ENCODE peak calls at places on chromosomes 1 and 21, in six cellular contexts. I, P, X, O, M and H are unnamed samples.

GRCh38 chr1:230849451-230850194 is 18.7 kb downstream of the C1orf198 start:
- DNase-seq in X (peak), M (no peak), O (peak), I (no peak), P (peak), H (no peak)

GRCh38 chr1:163668472-163668871 is 346.7 kb downstream of the NUF2 start:
- DNase-seq in I (no peak), P (no peak), M (no peak), O (no peak), X (no peak), H (no peak)

GRCh38 chr1:65264197-65264929 is 45.0 kb upstream of the DNAJC6 start:
- DNase-seq in M (peak), O (no peak), I (no peak), P (no peak), X (peak), H (no peak)

GRCh38 chr1:151881479-151881878 is 27.8 kb downstream of the THEM4 start:
- DNase-seq in M (no peak), P (no peak), X (no peak), I (no peak), O (no peak), H (no peak)

GRCh38 chr1:230808268-230808872 is 60.0 kb downstream of the C1orf198 start:
- DNase-seq in P (peak), X (no peak), O (no peak), M (no peak), I (no peak), H (no peak)

GRCh38 chr1:25891606-25892005 is 14.6 kb downstream of the STMN1 start:
- DNase-seq in M (no peak), P (no peak), I (no peak), O (no peak), X (no peak), H (no peak)

GRCh38 chr1:93722081-93723031 is 40.7 kb upstream of the BCAR3 start:
- DNase-seq in P (no peak), M (peak), I (no peak), X (no peak), O (no peak), H (no peak)

GRCh38 chr1:25724986-25725385 is 75.0 kb upstream of the SELENON start:
- DNase-seq in O (no peak), I (no peak), P (no peak), M (no peak), X (no peak), H (no peak)

GRCh38 chr1:78432016-78432415 is 58.8 kb upstream of the PTGFR start:
- DNase-seq in O (no peak), X (no peak), I (no peak), P (no peak), M (no peak), H (no peak)

GRCh38 chr1:227946624-227947424 is 908 bp downstream of the WNT9A start:
- DNase-seq in X (peak), M (peak), I (no peak), O (no peak), P (peak), H (peak)

GRCh38 chr1:235933483-235934116 is 66.9 kb upstream of the LYST start:
- DNase-seq in X (no peak), M (no peak), P (no peak), I (no peak), O (no peak), H (no peak)

GRCh38 chr1:30679976-30680305 is 43.4 kb downstream of the MATN1 start:
- DNase-seq in P (no peak), I (no peak), X (no peak), O (no peak), M (no peak), H (no peak)

GRCh38 chr1:148296511-148296910 is 144.4 kb upstream of the NBPF11 start:
- DNase-seq in I (no peak), M (no peak), O (no peak), X (no peak), P (no peak), H (no peak)

GRCh38 chr1:30691480-30691879 is 31.9 kb downstream of the MATN1 start:
- DNase-seq in X (no peak), P (no peak), I (no peak), M (no peak), O (no peak), H (no peak)

GRCh38 chr21:37358392-37358791 is 8.2 kb upstream of the DYRK1A start:
- DNase-seq in P (no peak), X (no peak), M (no peak), I (no peak), O (no peak), H (no peak)

GRCh38 chr21:41932576-41933258 is 21.1 kb downstream of the C2CD2 start:
- DNase-seq in O (no peak), M (peak), X (peak), I (no peak), P (no peak), H (no peak)

GRCh38 chr21:41932191-41932575 is 21.6 kb downstream of the C2CD2 start:
- DNase-seq in X (peak), I (peak), M (no peak), O (no peak), P (no peak), H (no peak)

GRCh38 chr21:41929248-41929647 is 24.6 kb downstream of the C2CD2 start:
- DNase-seq in X (no peak), O (no peak), M (no peak), P (no peak), I (no peak), H (no peak)

GRCh38 chr21:41931041-41931451 is 22.8 kb downstream of the C2CD2 start:
- DNase-seq in P (no peak), X (no peak), M (no peak), I (no peak), O (no peak), H (no peak)

DNA sequence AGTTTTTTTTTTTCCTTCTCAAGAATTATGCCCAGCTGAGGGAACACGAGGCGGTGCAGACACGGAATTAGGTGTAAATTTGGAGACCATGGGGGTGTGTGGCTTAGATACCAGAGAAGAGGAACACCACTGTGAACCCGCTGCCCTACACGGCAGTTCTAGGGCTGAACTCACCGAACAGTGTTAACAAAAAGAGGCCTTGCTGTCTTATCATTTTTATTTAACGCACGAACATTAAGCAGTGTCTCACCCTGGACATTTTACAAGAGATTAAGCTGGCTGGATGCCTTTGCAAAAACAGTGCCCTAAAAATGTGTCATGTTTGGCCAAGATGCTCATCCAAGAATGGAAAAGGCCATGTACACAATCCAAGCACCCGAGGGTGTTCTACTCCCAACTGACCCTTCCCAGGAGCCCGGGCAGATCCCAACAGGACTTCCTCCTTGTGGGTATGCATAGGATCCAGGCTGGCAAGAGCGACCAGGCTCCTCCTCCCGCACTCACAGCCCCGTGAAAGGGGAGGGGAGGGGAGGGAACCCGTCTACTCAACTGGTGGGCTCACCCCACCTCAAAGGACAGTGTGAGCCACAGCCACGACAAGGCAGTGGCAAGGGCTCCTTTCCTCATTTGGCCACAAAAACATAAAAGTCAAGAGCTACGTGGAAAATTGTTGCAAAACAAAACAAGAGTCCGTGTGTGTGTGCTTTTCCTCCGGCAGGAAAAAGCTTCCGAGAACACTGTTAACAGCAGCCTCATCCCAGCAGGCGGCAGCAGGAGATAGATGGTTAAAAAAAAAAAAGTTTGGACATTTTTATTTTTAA is 20.3 kb downstream of the C2CD2 start:
- DNase-seq in M (peak), X (peak), O (no peak), P (no peak), I (no peak), H (no peak)
- H3K4me3 ChIP-seq in M (peak), X (peak), O (peak), P (no peak), I (peak), H (no peak)

GRCh38 chr1:234618726-234619049 is 8.7 kb upstream of the IRF2BP2 start:
- DNase-seq in X (no peak), M (no peak), P (no peak), I (no peak), O (no peak), H (no peak)

GRCh38 chr1:234616644-234617043 is 6.7 kb upstream of the IRF2BP2 start:
- DNase-seq in P (no peak), I (no peak), O (no peak), M (no peak), X (peak), H (no peak)

GRCh38 chr1:234617986-234618725 is 8.2 kb upstream of the IRF2BP2 start:
- DNase-seq in P (no peak), O (no peak), X (peak), M (no peak), I (no peak), H (no peak)

GRCh38 chr1:234619071-234619480 is 9.1 kb upstream of the IRF2BP2 start:
- DNase-seq in P (no peak), I (no peak), O (no peak), M (no peak), X (peak), H (no peak)

GRCh38 chr1:234617135-234617985 is 7.4 kb upstream of the IRF2BP2 start:
- DNase-seq in X (no peak), P (no peak), I (no peak), M (no peak), O (no peak), H (no peak)
- TF ChIP-seq CTCF in X (peak), P (no peak), I (peak), M (peak), O (peak), H (no peak)

DNA sequence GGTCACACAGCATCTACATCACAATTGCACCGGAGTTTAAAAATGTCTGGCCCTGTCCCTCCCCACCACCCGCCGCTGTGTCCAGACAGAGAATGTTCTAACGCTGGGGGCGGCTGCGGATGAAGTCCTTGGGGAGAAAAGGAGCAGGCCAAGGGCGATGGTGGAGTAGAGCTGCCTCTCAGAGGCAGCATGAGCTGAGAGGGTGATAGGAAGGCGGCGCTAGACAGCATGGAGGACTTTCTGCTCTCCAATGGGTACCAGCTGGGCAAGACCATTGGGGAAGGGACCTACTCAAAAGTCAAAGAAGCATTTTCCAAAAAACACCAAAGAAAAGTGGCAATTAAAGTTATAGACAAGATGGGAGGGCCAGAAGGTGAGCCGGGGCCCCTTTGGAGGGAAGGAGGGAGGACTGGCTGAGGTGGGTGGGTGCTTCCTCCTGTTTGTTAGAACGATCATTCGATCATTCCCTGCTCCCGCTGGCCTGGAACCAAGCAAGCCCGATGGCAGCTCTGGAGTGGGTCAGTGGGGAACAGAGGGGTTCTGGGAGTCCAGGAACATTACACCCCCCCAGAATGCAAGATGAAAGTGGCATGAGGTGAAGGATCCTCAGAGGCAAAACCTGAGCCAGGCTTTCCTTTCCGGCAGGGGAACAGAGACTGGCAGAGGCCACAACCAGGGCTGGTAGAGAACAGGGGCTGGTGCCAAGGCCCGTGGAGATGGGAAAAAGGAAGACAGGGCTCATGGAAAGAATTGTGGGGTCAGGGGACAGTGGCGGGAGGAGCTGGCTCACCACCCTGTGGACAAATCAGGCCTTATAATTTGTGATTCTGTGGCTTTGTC is at the start of the genes FAM229A and TSSK3:
- DNase-seq in M (no peak), X (no peak), I (no peak), P (no peak), O (no peak), H (no peak)
- H3K4me3 ChIP-seq in M (no peak), X (no peak), I (no peak), P (peak), O (peak), H (peak)

GRCh38 chr1:19643113-19643512 is 998 bp upstream of the NBL1 start:
- DNase-seq in I (no peak), X (no peak), P (no peak), O (no peak), M (peak), H (no peak)
- TF ChIP-seq CTCF in I (peak), X (no peak), P (no peak), O (no peak), M (no peak), H (no peak)

DNA sequence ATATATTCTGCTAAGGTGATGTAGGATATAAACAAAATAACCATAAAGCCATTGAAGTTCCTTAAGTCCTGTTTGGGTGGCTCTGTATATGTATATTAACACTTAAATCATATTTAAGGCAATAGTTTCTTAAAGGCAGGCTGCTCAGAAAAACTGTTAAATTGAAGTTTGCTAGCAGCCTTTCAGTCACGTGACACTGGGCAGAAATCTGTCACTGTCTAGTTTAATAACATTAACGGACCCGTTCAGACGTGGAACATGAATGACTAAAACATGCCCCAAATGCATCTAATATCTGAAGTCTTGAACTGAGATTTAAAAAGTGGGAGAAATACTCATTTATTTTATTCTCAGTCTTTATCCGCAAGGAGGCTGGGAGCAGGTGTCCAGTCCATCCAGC is 3.3 kb upstream of the SPATA1 start:
- DNase-seq in O (no peak), X (no peak), P (no peak), I (no peak), M (no peak), H (no peak)
- H3K4me3 ChIP-seq in O (peak), X (no peak), P (no peak), I (no peak), M (no peak), H (no peak)

DNA sequence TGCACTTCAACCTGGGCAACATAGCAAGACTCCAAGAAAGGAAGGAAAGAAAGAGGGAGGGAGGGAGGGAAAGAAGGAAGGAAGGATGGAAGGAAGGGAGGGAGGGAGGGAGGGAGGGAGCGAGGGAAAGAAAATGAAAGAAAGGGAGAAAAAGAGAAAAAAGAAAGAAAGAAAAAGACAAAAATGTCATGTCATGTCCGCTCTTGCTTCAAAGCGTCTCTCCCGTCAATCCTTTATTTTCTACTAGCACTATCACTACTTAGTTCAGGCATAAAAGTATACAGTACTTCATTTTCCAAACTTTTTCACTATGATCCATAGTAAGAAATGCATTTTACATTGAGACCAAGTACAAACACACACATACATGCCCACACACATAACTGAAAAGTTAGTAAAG is 64.7 kb downstream of the SH3GLB1 start:
- DNase-seq in P (no peak), X (no peak), O (no peak), I (no peak), M (no peak), H (no peak)
- TF ChIP-seq CTCF in P (no peak), X (no peak), O (no peak), I (no peak), M (no peak), H (no peak)

GRCh38 chr1:161086457-161086856 is 2.9 kb downstream of the NECTIN4 start:
- DNase-seq in O (no peak), X (no peak), I (no peak), M (no peak), P (no peak), H (no peak)

GRCh38 chr1:161089251-161089924 is at the start of gene NECTIN4:
- DNase-seq in M (no peak), I (no peak), P (peak), O (no peak), X (no peak), H (no peak)

GRCh38 chr1:161089938-161090337 is 580 bp upstream of the NECTIN4 start:
- DNase-seq in M (no peak), X (no peak), O (no peak), P (no peak), I (no peak), H (no peak)

GRCh38 chr1:161090617-161091016 is 1.3 kb upstream of the NECTIN4 start:
- DNase-seq in P (no peak), O (no peak), I (no peak), X (no peak), M (no peak), H (no peak)

DNA sequence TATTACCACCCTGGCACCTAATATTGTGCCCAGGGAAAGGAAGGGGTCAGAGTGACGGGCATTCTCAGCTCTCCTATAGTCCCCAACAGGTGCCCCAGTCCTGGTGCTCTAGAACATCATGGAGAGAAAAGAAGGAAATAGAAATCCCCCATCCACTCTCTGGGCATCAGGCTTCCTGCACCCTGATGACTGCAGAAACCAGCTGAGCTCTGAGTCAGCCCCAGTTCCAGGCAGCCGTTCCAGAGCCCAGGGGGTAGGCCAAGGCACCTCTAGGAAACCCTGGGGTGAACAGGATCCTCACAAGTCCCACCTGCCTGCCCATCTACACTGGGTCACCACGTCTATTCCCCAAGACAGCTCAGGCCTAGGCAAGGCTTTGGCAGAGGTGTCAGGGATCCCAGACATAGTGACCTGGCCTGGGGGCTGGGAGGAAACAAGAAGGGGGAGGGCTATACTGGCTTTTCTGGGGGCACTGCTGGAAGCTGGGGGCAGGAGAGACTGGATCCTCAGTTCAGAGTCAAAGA is 709 bp downstream of the NECTIN4 start:
- DNase-seq in P (no peak), O (no peak), M (no peak), I (no peak), X (peak), H (no peak)
- H3K4me3 ChIP-seq in P (no peak), O (no peak), M (no peak), I (no peak), X (no peak), H (no peak)

GRCh38 chr1:29415156-29415830 is 179.0 kb downstream of the PTPRU start:
- DNase-seq in P (no peak), M (peak), I (no peak), O (no peak), X (no peak), H (peak)
- TF ChIP-seq CTCF in P (no peak), M (no peak), I (no peak), O (no peak), X (no peak), H (no peak)

GRCh38 chr1:169546087-169546995 is 39.9 kb downstream of the F5 start:
- DNase-seq in P (peak), X (peak), M (peak), O (peak), I (peak), H (peak)
- H3K4me3 ChIP-seq in P (no peak), X (no peak), M (no peak), O (no peak), I (no peak), H (no peak)

GRCh38 chr1:203673550-203674411 is 47.1 kb downstream of the ATP2B4 start:
- DNase-seq in O (peak), I (peak), M (no peak), X (peak), P (peak), H (peak)
- TF ChIP-seq CTCF in O (no peak), I (no peak), M (peak), X (peak), P (no peak), H (no peak)